ENCODE peak calls at places on chromosomes 11 and 22, in six cellular contexts. I is CD4-positive, CD25-positive, alpha-beta regulatory T cell; W is NCI-H524 treated with DMSO at 0.1 percent for 48 hours; K is activated CD8-positive, alpha-beta memory T cell treated with anti-CD3 and anti-CD28 coated beads for 24 hours; M is cardiac fibroblast; N is HEK293T. E is an unnamed sample.

GRCh38 chr22:50282361-50283144 is 12.4 kb upstream of the MAPK11 start:
- DNase-seq in I (no peak), W (no peak), K (no peak), N (no peak), M (peak; percentile 51), E (no peak)

GRCh38 chr11:57432017-57432590 is 5.2 kb upstream of the SLC43A3 start:
- DNase-seq in M (no peak), N (no peak), I (no peak), K (no peak), W (no peak), E (no peak)

GRCh38 chr11:134036484-134037092 is 32.3 kb upstream of the JAM3 start:
- DNase-seq in M (no peak), N (no peak), K (peak; percentile 71), W (no peak), I (peak; percentile 24), E (no peak)

GRCh38 chr22:23820748-23821211 is 18.0 kb downstream of the DERL3 start:
- DNase-seq in M (no peak), K (no peak), W (no peak), N (no peak), I (no peak), E (no peak)

GRCh38 chr11:115699733-115700132 is 195.5 kb upstream of the CADM1 start:
- DNase-seq in K (no peak), M (no peak), N (no peak), I (no peak), W (no peak), E (no peak)

GRCh38 chr22:31556627-31557203 is 60.4 kb downstream of the SFI1 start:
- DNase-seq in K (no peak), M (peak; percentile 67), W (no peak), I (peak; percentile 39), N (peak; percentile 61), E (no peak)

GRCh38 chr11:115653926-115654325 is 149.7 kb upstream of the CADM1 start:
- DNase-seq in K (no peak), I (no peak), M (no peak), W (no peak), N (peak; percentile 71), E (no peak)

GRCh38 chr22:50678651-50679521 is 6.3 kb downstream of the SHANK3 start:
- DNase-seq in N (no peak), W (no peak), M (no peak), K (peak; percentile 33), I (no peak), E (no peak)

GRCh38 chr11:112784323-112785073 is 176.7 kb upstream of the NCAM1 start:
- DNase-seq in K (peak; percentile 26), N (peak; percentile 49), M (peak; percentile 89), W (peak; percentile 66), I (no peak), E (peak; percentile 92)

GRCh38 chr11:96311120-96311568 is 31.9 kb downstream of the MAML2 start:
- DNase-seq in W (no peak), K (no peak), I (no peak), N (no peak), M (peak; percentile 75), E (no peak)

GRCh38 chr22:19762315-19763140 is 1.9 kb downstream of the TBX1 start:
- DNase-seq in N (no peak), K (no peak), W (no peak), I (no peak), M (no peak), E (no peak)

GRCh38 chr22:32904044-32904443 is 102.5 kb downstream of the TIMP3 start:
- DNase-seq in M (peak; percentile 41), I (no peak), K (no peak), N (peak; percentile 65), W (no peak), E (peak; percentile 76)

GRCh38 chr22:50011447-50012200 is 941 bp downstream of the IL17REL start:
- DNase-seq in I (no peak), N (no peak), M (no peak), K (peak; percentile 66), W (no peak), E (peak; percentile 6)

GRCh38 chr11:121606354-121606753 is 153.6 kb upstream of the SORL1-AS1 start:
- DNase-seq in N (no peak), W (no peak), I (no peak), K (no peak), M (no peak), E (no peak)

GRCh38 chr22:46568102-46568809 is 30.8 kb upstream of the CELSR1 start:
- DNase-seq in I (no peak), K (no peak), N (no peak), M (no peak), W (no peak), E (peak; percentile 50)

GRCh38 chr22:23113067-23113846 is 28.5 kb downstream of the RSPH14 start:
- DNase-seq in K (no peak), N (no peak), M (peak; percentile 49), I (no peak), W (peak; percentile 80), E (peak; percentile 95)

GRCh38 chr11:67615455-67616430 is 9.0 kb downstream of the NDUFV1 start:
- DNase-seq in I (peak; percentile 43), K (peak; percentile 82), M (peak; percentile 15), N (peak; percentile 70), W (no peak), E (peak; percentile 73)